ENCODE peak calls at places on chromosomes 12 and 14, in nine cellular contexts. P is stimulated activated CD4-positive, alpha-beta T cell treated with anti-CD3 and anti-CD28 coated beads, Interleukin-4, amount 100 ng/mL, for 24 hours; V is activated CD4-positive, alpha-beta T cell treated with anti-CD3 and anti-CD28 coated beads, Interleukin-2, amount 50 U/mL, for 1 hour; N is left lobe of liver; L is endothelial cell; Y is ovary; B is stimulated activated CD8-positive, alpha-beta memory T cell treated with anti-CD3 and anti-CD28 coated beads, Interleukin-15, amount 100 ng/mL, for 4 hours; T is pancreas; K is RPMI7951. U is an unnamed sample.

GRCh38 chr12:11785722-11786121 is 136.2 kb downstream of the ETV6 start:
- DNase-seq in P (no peak), V (no peak), N (no peak), L (no peak), Y (no peak), B (no peak), T (no peak), K (peak; percentile 50), U (no peak)

GRCh38 chr12:89636054-89636775 is 72.4 kb downstream of the ATP2B1 start:
- DNase-seq in P (no peak), V (no peak), N (no peak), L (no peak), Y (no peak), B (no peak), T (no peak), K (no peak), U (no peak)

GRCh38 chr12:63917864-63918742 is 73.6 kb downstream of the SRGAP1 start:
- DNase-seq in P (no peak), V (no peak), N (no peak), L (no peak), Y (no peak), B (no peak), T (no peak), K (peak; percentile 87), U (no peak)

GRCh38 chr12:4251967-4252366 is 21.6 kb upstream of the CCND2 start:
- DNase-seq in P (no peak), V (no peak), N (no peak), L (no peak), Y (no peak), B (no peak), T (no peak), K (no peak), U (no peak)

GRCh38 chr12:79531547-79531946 is 159.2 kb downstream of the PAWR start:
- DNase-seq in P (no peak), V (no peak), N (no peak), L (no peak), Y (no peak), B (no peak), T (no peak), K (peak; percentile 29), U (no peak)

GRCh38 chr14:29458547-29458946 is 469.1 kb downstream of the PRKD1 start:
- DNase-seq in P (no peak), V (no peak), N (no peak), L (no peak), Y (no peak), B (no peak), T (no peak), K (no peak), U (peak; percentile 15)

GRCh38 chr12:70660620-70661219 is 23.5 kb upstream of the PTPRB start:
- DNase-seq in P (no peak), V (no peak), N (no peak), L (no peak), Y (no peak), B (no peak), T (no peak), K (peak; percentile 95), U (no peak)

GRCh38 chr12:50922820-50923219 is 29.5 kb upstream of the HIGD1C start:
- DNase-seq in P (no peak), V (no peak), N (no peak), L (no peak), Y (no peak), B (no peak), T (no peak), K (no peak), U (no peak)

GRCh38 chr12:7588703-7589329 is 76.9 kb downstream of the APOBEC1 start:
- DNase-seq in P (peak; percentile 39), V (peak; percentile 23), N (peak; percentile 64), L (peak; percentile 20), Y (no peak), B (peak; percentile 1), T (peak; percentile 47), K (peak; percentile 74), U (peak; percentile 39)

GRCh38 chr12:66693901-66694513 is 15.1 kb upstream of the GRIP1 start:
- DNase-seq in P (peak; percentile 20), V (peak; percentile 11), N (no peak), L (peak; percentile 12), Y (no peak), B (no peak), T (no peak), K (peak; percentile 64), U (peak; percentile 32)

GRCh38 chr14:80988742-80989429 is 33.5 kb downstream of the TSHR start:
- DNase-seq in P (peak; percentile 12), V (no peak), N (no peak), L (no peak), Y (no peak), B (no peak), T (no peak), K (no peak), U (no peak)

GRCh38 chr12:107126688-107127481 is 33.5 kb upstream of the CRY1 start:
- DNase-seq in P (no peak), V (no peak), N (no peak), L (no peak), Y (no peak), B (no peak), T (no peak), K (peak; percentile 7), U (no peak)

GRCh38 chr14:105430535-105430934 is 10.9 kb downstream of the MTA1 start:
- DNase-seq in P (no peak), V (no peak), N (no peak), L (no peak), Y (no peak), B (no peak), T (no peak), K (peak; percentile 61), U (no peak)

GRCh38 chr12:94769746-94770396 is 119.5 kb upstream of the TMCC3 start:
- DNase-seq in P (no peak), V (no peak), N (no peak), L (no peak), Y (no peak), B (no peak), T (no peak), K (no peak), U (no peak)

GRCh38 chr14:93045965-93046695 is 69.6 kb downstream of the ITPK1 start:
- DNase-seq in P (no peak), V (no peak), N (no peak), L (no peak), Y (no peak), B (no peak), T (no peak), K (peak; percentile 82), U (no peak)

U was measured in NCI-H1048.